ENCODE peak calls at places on chromosomes 2 and 18, in seven cellular contexts. F is frontal cortex; K is stimulated activated CD8-positive, alpha-beta memory T cell treated with anti-CD3 and anti-CD28 coated beads, Interleukin-7, amount 100 ng/mL, for 1 hour; Q is activated T-cell treated with anti-CD3 and anti-CD28 coated beads for 1 hour; L is activated effector memory CD4-positive, alpha-beta T cell treated with anti-CD3 and anti-CD28 coated beads, Interleukin-2, amount 50 U/mL, for 16 hours; I is T follicular helper cell; M is EL. N is an unnamed sample.

GRCh38 chr2:82301506-82301905 is 1997.0 kb upstream of the LRRTM1 start:
- DNase-seq in F (no peak), K (no peak), Q (no peak), L (no peak), I (no peak), M (no peak), N (no peak)

GRCh38 chr2:71664161-71664560 is 210.8 kb downstream of the DYSF start:
- DNase-seq in F (no peak), K (no peak), Q (no peak), L (no peak), I (no peak), M (no peak), N (no peak)

GRCh38 chr2:46936566-46936965 is 21.0 kb upstream of the MCFD2 start:
- DNase-seq in F (no peak), K (no peak), Q (no peak), L (no peak), I (no peak), M (peak; percentile 56), N (no peak)

GRCh38 chr2:142935563-142936089 is 58.2 kb downstream of the KYNU start:
- DNase-seq in F (no peak), K (no peak), Q (no peak), L (no peak), I (no peak), M (no peak), N (no peak)

GRCh38 chr18:59344990-59345389 is 14.1 kb downstream of the LMAN1 start:
- DNase-seq in F (no peak), K (no peak), Q (no peak), L (no peak), I (no peak), M (no peak), N (no peak)

GRCh38 chr2:159126653-159127052 is 158.2 kb downstream of the TANC1 start:
- DNase-seq in F (no peak), K (no peak), Q (no peak), L (no peak), I (no peak), M (peak; percentile 64), N (peak; percentile 91)

GRCh38 chr2:200320344-200320743 is 13.9 kb downstream of the SPATS2L start:
- DNase-seq in F (no peak), K (no peak), Q (no peak), L (no peak), I (no peak), M (peak; percentile 31), N (no peak)

GRCh38 chr2:143261986-143262784 is 133.0 kb downstream of the ARHGAP15 start:
- DNase-seq in F (no peak), K (no peak), Q (peak; percentile 15), L (peak; percentile 81), I (peak; percentile 35), M (no peak), N (no peak)

GRCh38 chr18:24915547-24915946 is 436.4 kb downstream of the ZNF521 start:
- DNase-seq in F (no peak), K (no peak), Q (no peak), L (no peak), I (no peak), M (peak; percentile 14), N (peak; percentile 8)

GRCh38 chr2:133457862-133458261 is 110.4 kb downstream of the NCKAP5 start:
- DNase-seq in F (no peak), K (no peak), Q (no peak), L (no peak), I (no peak), M (peak; percentile 6), N (no peak)

GRCh38 chr2:190344275-190344827 is 962 bp downstream of the INPP1 start:
- DNase-seq in F (peak; percentile 65), K (no peak), Q (no peak), L (no peak), I (no peak), M (peak; percentile 45), N (no peak)

GRCh38 chr2:212147921-212148513 is 390.6 kb downstream of the ERBB4 start:
- DNase-seq in F (peak; percentile 0), K (no peak), Q (no peak), L (no peak), I (no peak), M (peak; percentile 17), N (no peak)

GRCh38 chr2:168643979-168644378 is 158.5 kb upstream of the NOSTRIN start:
- DNase-seq in F (no peak), K (no peak), Q (no peak), L (no peak), I (no peak), M (no peak), N (no peak)

GRCh38 chr18:35470440-35470839 is 27.3 kb downstream of the INO80C start:
- DNase-seq in F (no peak), K (no peak), Q (no peak), L (no peak), I (no peak), M (no peak), N (no peak)

GRCh38 chr18:3995476-3996102 is 459.5 kb downstream of the DLGAP1 start:
- DNase-seq in F (no peak), K (no peak), Q (peak; percentile 17), L (peak; percentile 79), I (peak; percentile 19), M (peak; percentile 70), N (peak; percentile 76)

GRCh38 chr2:41803361-41803760 is 244.5 kb upstream of the PKDCC start:
- DNase-seq in F (no peak), K (no peak), Q (no peak), L (no peak), I (no peak), M (no peak), N (no peak)

GRCh38 chr2:1748741-1749488 is 4.6 kb upstream of the PXDN start:
- DNase-seq in F (no peak), K (no peak), Q (no peak), L (no peak), I (no peak), M (peak; percentile 47), N (no peak)

GRCh38 chr18:24078391-24078790 is 60.5 kb upstream of the CABYR start:
- DNase-seq in F (no peak), K (no peak), Q (no peak), L (no peak), I (no peak), M (no peak), N (no peak)

GRCh38 chr2:145846986-145847385 is 1327.1 kb upstream of the ZEB2 start:
- DNase-seq in F (no peak), K (no peak), Q (no peak), L (no peak), I (no peak), M (no peak), N (no peak)

GRCh38 chr18:62954341-62954740 is 239.0 kb downstream of the PHLPP1 start:
- DNase-seq in F (no peak), K (no peak), Q (no peak), L (no peak), I (no peak), M (no peak), N (no peak)

GRCh38 chr2:227889336-227889735 is 17.9 kb downstream of the DAW1 start:
- DNase-seq in F (no peak), K (no peak), Q (no peak), L (no peak), I (no peak), M (no peak), N (no peak)

GRCh38 chr2:23042176-23042909 is 342.6 kb upstream of the KLHL29 start:
- DNase-seq in F (no peak), K (no peak), Q (no peak), L (no peak), I (no peak), M (no peak), N (no peak)

GRCh38 chr2:241514545-241514944 is 6.2 kb upstream of the STK25 start:
- DNase-seq in F (no peak), K (no peak), Q (no peak), L (no peak), I (no peak), M (peak; percentile 24), N (no peak)

GRCh38 chr2:56053679-56054078 is 130.1 kb upstream of the EFEMP1 start:
- DNase-seq in F (no peak), K (no peak), Q (no peak), L (no peak), I (no peak), M (no peak), N (no peak)

N was measured in astrocyte of the cerebellum.